ENCODE peak calls at places on chromosomes 12 and 14, in five cellular contexts. S, T, G, Z and O are unnamed samples.

GRCh38 chr14:96888593-96888992 is 91.4 kb downstream of the VRK1 start:
- DNase-seq in S (no peak), T (no peak), G (no peak), Z (no peak), O (peak; percentile 72)

GRCh38 chr12:3837049-3837448 is 36.1 kb downstream of the PARP11 start:
- DNase-seq in S (peak; percentile 27), T (no peak), G (no peak), Z (no peak), O (no peak)

GRCh38 chr14:94009767-94010166 is 12.7 kb downstream of the CCDC197 start:
- DNase-seq in S (no peak), T (no peak), G (peak; percentile 25), Z (no peak), O (no peak)

GRCh38 chr12:81809113-81809777 is 50.1 kb upstream of the PPFIA2 start:
- DNase-seq in S (no peak), T (no peak), G (no peak), Z (no peak), O (no peak)

GRCh38 chr12:7542813-7543212 is 39.2 kb upstream of the CD163 start:
- DNase-seq in S (no peak), T (no peak), G (no peak), Z (no peak), O (no peak)

GRCh38 chr12:91139981-91140659 is 28.8 kb upstream of the LUM start:
- DNase-seq in S (no peak), T (no peak), G (no peak), Z (no peak), O (no peak)

GRCh38 chr14:61608245-61609142 is 86.8 kb upstream of the HIF1A start:
- DNase-seq in S (no peak), T (peak; percentile 71), G (no peak), Z (no peak), O (no peak)

GRCh38 chr12:11869901-11870300 is 200.8 kb upstream of the BCL2L14 start:
- DNase-seq in S (no peak), T (no peak), G (no peak), Z (no peak), O (no peak)

GRCh38 chr12:62606654-62607053 is 140.0 kb downstream of the MON2 start:
- DNase-seq in S (no peak), T (no peak), G (no peak), Z (no peak), O (no peak)

GRCh38 chr12:49548481-49548821 is 9.6 kb downstream of the KCNH3 start:
- DNase-seq in S (no peak), T (no peak), G (no peak), Z (no peak), O (no peak)

GRCh38 chr14:35789651-35790050 is 19.4 kb downstream of the RALGAPA1 start:
- DNase-seq in S (no peak), T (no peak), G (no peak), Z (no peak), O (no peak)

DNA sequence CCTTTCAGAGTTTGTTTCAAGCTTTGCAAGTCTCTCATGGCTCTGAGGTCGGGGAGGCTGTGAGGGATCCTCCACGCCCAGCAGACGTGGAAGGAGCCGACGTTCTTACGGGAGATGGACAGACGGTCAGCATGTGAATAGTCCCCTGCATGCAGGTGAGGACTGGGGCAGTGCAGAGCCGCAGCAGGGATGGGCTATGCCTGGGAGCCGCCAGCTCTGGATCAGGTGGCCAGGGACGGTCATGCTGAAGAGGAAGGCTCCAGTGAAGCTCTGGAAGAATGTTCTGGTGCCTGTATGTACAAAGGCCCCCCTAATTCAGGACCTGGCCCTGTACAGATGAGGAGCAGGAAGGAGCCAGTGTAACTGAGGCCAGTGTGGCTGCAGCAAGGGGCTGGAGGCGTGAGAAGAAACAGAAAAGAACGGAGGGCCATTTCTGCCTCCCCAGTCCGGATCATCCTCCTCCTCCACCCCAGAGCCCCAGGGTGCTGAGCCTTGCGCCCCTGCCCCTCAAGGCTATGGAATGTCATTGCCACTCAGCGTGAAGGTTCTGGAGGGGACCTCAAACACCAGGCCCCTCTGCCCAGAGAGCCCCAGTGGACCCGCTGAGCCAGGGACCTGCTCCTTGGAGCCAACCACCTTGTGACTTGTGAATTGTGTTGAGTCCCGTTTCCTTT is 96.8 kb upstream of the DIO3 start:
- DNase-seq in S (no peak), T (no peak), G (no peak), Z (no peak), O (no peak)
- TF ChIP-seq SUZ12 in S (no peak), T (no peak), G (no peak), Z (no peak), O (no peak)

GRCh38 chr14:105483300-105484068 is 3.2 kb upstream of the CRIP1 start:
- DNase-seq in S (no peak), T (no peak), G (no peak), Z (no peak), O (no peak)

GRCh38 chr14:105486333-105486973 is at the start of gene CRIP1:
- DNase-seq in S (no peak), T (no peak), G (no peak), Z (no peak), O (no peak)

GRCh38 chr14:105484069-105484996 is 2.4 kb upstream of the CRIP1 start:
- DNase-seq in S (no peak), T (no peak), G (no peak), Z (no peak), O (no peak)

GRCh38 chr14:105485720-105486332 is 860 bp upstream of the CRIP1 start:
- DNase-seq in S (no peak), T (peak; percentile 74), G (no peak), Z (no peak), O (peak; percentile 46)

DNA sequence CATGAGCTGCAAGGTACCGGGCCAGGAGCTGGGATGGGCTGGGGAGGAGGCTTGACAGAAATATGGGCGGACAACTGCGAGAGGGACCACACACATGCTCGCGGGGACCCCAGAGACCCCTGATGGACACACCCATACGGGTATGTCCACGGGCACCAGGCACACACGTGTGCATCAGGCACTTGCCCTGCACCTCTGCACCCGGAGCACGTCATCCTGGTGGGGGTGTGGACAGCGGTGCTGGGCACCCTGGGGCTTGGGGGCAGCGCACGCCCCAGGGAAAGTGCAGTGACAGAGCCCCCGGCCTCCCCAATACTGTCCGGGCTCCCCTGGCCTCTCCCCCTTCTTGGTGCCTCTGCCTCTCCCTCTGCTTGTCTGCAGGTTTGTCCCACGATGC is 1.7 kb upstream of the CRIP1 start:
- DNase-seq in S (no peak), T (no peak), G (no peak), Z (no peak), O (no peak)
- TF ChIP-seq SUZ12 in S (no peak), T (no peak), G (no peak), Z (no peak), O (no peak)

GRCh38 chr12:1289371-1290155 is 298.5 kb downstream of the ERC1 start:
- DNase-seq in S (no peak), T (no peak), G (no peak), Z (no peak), O (no peak)
- TF ChIP-seq SUZ12 in S (no peak), T (no peak), G (no peak), Z (no peak), O (no peak)

DNA sequence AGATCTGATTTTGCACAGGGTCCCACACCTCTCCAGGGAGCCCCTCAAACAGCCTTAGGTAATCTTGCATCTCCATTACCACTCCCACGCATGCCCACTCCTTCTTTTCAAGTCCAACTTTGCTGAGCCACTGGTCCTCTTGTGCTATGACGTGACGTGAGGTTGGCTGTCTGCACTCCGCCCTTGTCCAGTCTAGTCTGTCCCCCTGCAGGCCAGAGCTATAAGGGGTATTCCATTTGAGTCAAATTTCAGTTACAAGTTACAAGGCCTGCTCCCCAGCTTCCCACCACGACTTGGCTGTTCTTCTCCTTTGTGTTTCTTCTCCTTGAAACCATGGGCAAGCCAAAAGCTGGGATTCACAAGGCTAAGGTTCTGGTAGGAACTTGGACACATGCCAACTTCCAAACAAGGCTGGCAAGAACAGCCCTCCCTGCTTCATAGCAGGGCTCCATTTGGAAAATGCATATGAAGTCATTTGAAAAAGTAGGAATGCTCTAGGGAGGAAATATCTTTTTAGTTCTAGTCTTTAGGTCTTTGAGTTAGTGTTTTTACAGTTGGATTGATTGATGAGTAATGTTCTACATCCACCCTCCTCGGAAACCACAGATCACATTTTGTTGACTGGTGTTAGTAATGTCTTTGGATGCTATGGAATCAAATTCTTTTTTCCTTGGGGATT is 49.1 kb downstream of the KCNA1 start:
- DNase-seq in S (no peak), T (no peak), G (no peak), Z (no peak), O (no peak)
- TF ChIP-seq SUZ12 in S (no peak), T (no peak), G (no peak), Z (no peak), O (no peak)

DNA sequence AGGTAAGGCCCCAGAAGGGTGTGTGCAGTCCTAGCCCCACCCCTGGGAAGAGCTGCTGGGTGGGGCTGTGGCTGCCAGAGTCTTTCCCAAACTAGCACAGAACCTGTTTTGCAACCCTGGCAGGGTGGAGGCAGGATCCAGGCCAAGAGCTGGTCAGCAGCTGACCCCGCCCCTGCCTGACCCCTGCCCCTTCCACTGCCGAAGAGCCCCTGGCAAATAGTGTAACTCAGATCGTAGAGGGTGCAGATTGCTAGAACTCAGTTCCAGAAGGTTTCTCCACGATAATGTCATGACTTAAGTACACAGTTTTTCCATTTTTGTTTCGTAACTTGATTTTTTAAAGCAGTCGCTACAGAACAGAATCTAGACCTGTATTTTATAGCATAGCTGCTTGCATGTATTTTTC is 26.7 kb upstream of the PNMA1 start:
- DNase-seq in S (no peak), T (peak; percentile 49), G (no peak), Z (no peak), O (no peak)
- TF ChIP-seq SUZ12 in S (no peak), T (no peak), G (no peak), Z (no peak), O (no peak)

GRCh38 chr12:76083246-76083735 is 1.2 kb downstream of the NAP1L1 start:
- DNase-seq in S (no peak), T (no peak), G (no peak), Z (no peak), O (no peak)

GRCh38 chr12:76084277-76085158 is at the start of gene NAP1L1:
- DNase-seq in S (peak; percentile 98), T (peak; percentile 94), G (peak; percentile 79), Z (peak; percentile 90), O (peak; percentile 95)

GRCh38 chr12:76081909-76082308 is 2.6 kb downstream of the NAP1L1 start:
- DNase-seq in S (no peak), T (no peak), G (no peak), Z (no peak), O (no peak)

GRCh38 chr12:76085159-76085868 is 829 bp upstream of the NAP1L1 start:
- DNase-seq in S (no peak), T (no peak), G (no peak), Z (no peak), O (no peak)

DNA sequence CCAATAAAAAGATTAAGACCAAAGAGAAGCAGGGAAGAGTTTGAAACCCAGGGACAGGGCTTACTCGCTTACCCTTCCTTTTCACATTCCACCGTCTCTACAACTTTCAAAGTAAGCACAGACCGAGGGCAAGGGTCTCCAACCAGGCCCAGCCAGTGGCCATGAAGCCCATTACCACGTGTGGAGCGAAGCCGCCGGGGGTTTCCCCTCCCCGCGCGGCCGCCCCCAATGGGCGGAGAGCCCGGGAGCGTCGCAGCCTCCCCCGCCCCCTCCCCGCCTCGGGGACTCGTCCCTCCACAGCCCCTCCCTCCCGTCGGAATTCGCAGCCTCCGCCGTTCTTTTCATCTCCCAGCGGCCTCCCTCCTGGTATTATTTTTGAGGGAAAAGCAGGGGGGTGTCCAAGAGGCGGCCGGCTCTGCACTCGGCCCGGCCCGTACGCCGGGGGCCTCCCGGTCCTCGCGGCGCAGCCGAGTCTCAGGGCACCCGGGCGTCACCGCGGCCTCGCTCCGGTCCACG is 666 bp downstream of the NAP1L1 start:
- DNase-seq in S (peak; percentile 72), T (peak; percentile 72), G (no peak), Z (no peak), O (peak; percentile 69)
- TF ChIP-seq SUZ12 in S (no peak), T (no peak), G (no peak), Z (no peak), O (no peak)

GRCh38 chr14:22650960-22651521 is 6.9 kb upstream of the OR6J1 start:
- DNase-seq in S (no peak), T (no peak), G (peak; percentile 44), Z (peak; percentile 7), O (no peak)
- TF ChIP-seq SUZ12 in S (no peak), T (no peak), G (no peak), Z (no peak), O (no peak)